ENCODE peak calls at places on chromosomes 5 and 9, in seven cellular contexts. B, K, N, E, W, X and Q are unnamed samples.
A peak's percentile ranks its signal among the peaks of the same experiment; 100 is the strongest.

GRCh38 chr9:19629506-19629905 is 159.3 kb downstream of the SLC24A2 start:
- DNase-seq in B (no peak), K (no peak), N (no peak), E (no peak), W (no peak), X (no peak), Q (no peak)

GRCh38 chr9:72129271-72130156 is 19.7 kb upstream of the GDA start:
- DNase-seq in B (peak; percentile 70), K (no peak), N (no peak), E (peak; percentile 19), W (no peak), X (peak; percentile 97), Q (no peak)

GRCh38 chr5:140219068-140219971 is 44.3 kb downstream of the CYSTM1 start:
- DNase-seq in B (peak; percentile 60), K (no peak), N (no peak), E (peak; percentile 57), W (no peak), X (peak; percentile 94), Q (no peak)

GRCh38 chr9:97293827-97294226 is 13.6 kb upstream of the CCDC180 start:
- DNase-seq in B (no peak), K (no peak), N (no peak), E (no peak), W (no peak), X (no peak), Q (no peak)

GRCh38 chr9:121404906-121405305 is 34.9 kb upstream of the STOM start:
- DNase-seq in B (no peak), K (no peak), N (no peak), E (peak; percentile 40), W (no peak), X (no peak), Q (no peak)

GRCh38 chr5:124949862-124950261 is 203.4 kb upstream of the ZNF608 start:
- DNase-seq in B (no peak), K (peak; percentile 42), N (no peak), E (peak; percentile 36), W (no peak), X (no peak), Q (no peak)

GRCh38 chr5:149761461-149761860 is 31.4 kb downstream of the PPARGC1B start:
- DNase-seq in B (no peak), K (no peak), N (no peak), E (no peak), W (peak; percentile 15), X (no peak), Q (no peak)

GRCh38 chr5:176441921-176442323 is 6.3 kb upstream of the FAF2 start:
- DNase-seq in B (no peak), K (no peak), N (no peak), E (peak; percentile 43), W (peak; percentile 73), X (no peak), Q (no peak)

GRCh38 chr9:2337131-2337530 is 284.5 kb upstream of the VLDLR start:
- DNase-seq in B (no peak), K (no peak), N (no peak), E (no peak), W (no peak), X (no peak), Q (no peak)

GRCh38 chr5:143134900-143135299 is 268.6 kb downstream of the NR3C1 start:
- DNase-seq in B (no peak), K (no peak), N (no peak), E (peak; percentile 62), W (no peak), X (no peak), Q (no peak)

GRCh38 chr5:138274189-138274853 is at the start of gene GFRA3:
- DNase-seq in B (no peak), K (no peak), N (no peak), E (no peak), W (peak; percentile 6), X (no peak), Q (no peak)

GRCh38 chr5:157057459-157058370 is 1.2 kb downstream of the HAVCR1 start:
- DNase-seq in B (no peak), K (no peak), N (no peak), E (no peak), W (peak; percentile 15), X (no peak), Q (no peak)

GRCh38 chr5:133807348-133807747 is 161.1 kb downstream of the C5orf15 start:
- DNase-seq in B (no peak), K (no peak), N (no peak), E (no peak), W (no peak), X (no peak), Q (no peak)

GRCh38 chr9:80885894-80886293 is 803.5 kb downstream of the TLE1 start:
- DNase-seq in B (no peak), K (no peak), N (no peak), E (no peak), W (no peak), X (no peak), Q (no peak)

GRCh38 chr9:116697887-116698286 is 10.8 kb downstream of the TRIM32 start:
- DNase-seq in B (no peak), K (no peak), N (no peak), E (no peak), W (no peak), X (no peak), Q (no peak)

GRCh38 chr9:72459308-72459707 is 62.1 kb upstream of the TMC1 start:
- DNase-seq in B (no peak), K (no peak), N (no peak), E (no peak), W (no peak), X (no peak), Q (no peak)

GRCh38 chr9:33107762-33108161 is 31.3 kb upstream of the SMU1 start:
- DNase-seq in B (no peak), K (no peak), N (no peak), E (no peak), W (no peak), X (no peak), Q (no peak)

GRCh38 chr5:170420809-170421412 is 31.7 kb upstream of the KCNMB1 start:
- DNase-seq in B (peak; percentile 73), K (peak; percentile 73), N (peak; percentile 47), E (peak; percentile 34), W (peak; percentile 73), X (peak; percentile 55), Q (no peak)

GRCh38 chr9:136200424-136200823 is 4.5 kb downstream of the LHX3 start:
- DNase-seq in B (no peak), K (no peak), N (no peak), E (no peak), W (no peak), X (no peak), Q (no peak)

GRCh38 chr5:111308951-111309350 is 84.8 kb downstream of the CAMK4 start:
- DNase-seq in B (no peak), K (no peak), N (no peak), E (peak; percentile 15), W (no peak), X (no peak), Q (no peak)

GRCh38 chr5:112918679-112919078 is 3.3 kb downstream of the REEP5 start:
- DNase-seq in B (no peak), K (no peak), N (no peak), E (no peak), W (peak; percentile 27), X (no peak), Q (no peak)

GRCh38 chr9:37836386-37836785 is 35.8 kb downstream of the DCAF10 start:
- DNase-seq in B (no peak), K (no peak), N (no peak), E (no peak), W (no peak), X (no peak), Q (no peak)

GRCh38 chr5:155010881-155011280 is 2.7 kb upstream of the KIF4B start:
- DNase-seq in B (no peak), K (no peak), N (no peak), E (no peak), W (no peak), X (no peak), Q (no peak)

GRCh38 chr9:109968702-109969450 is 188.9 kb downstream of the PALM2AKAP2 start:
- DNase-seq in B (no peak), K (peak; percentile 20), N (no peak), E (peak; percentile 8), W (peak; percentile 33), X (no peak), Q (no peak)
- H3K4me1 ChIP-seq in B (peaks cover 32% of the 10 kb centered on the region), K (no peaks in the 10 kb centered on the region), N (peaks cover 13% of the 10 kb centered on the region), E (peaks cover 3% of the 10 kb centered on the region), W (peaks cover 2% of the 10 kb centered on the region), X (no peaks in the 10 kb centered on the region), Q (no peaks in the 10 kb centered on the region)

GRCh38 chr5:159058928-159059636 is 40.6 kb downstream of the EBF1 start:
- DNase-seq in B (no peak), K (no peak), N (no peak), E (no peak), W (no peak), X (no peak), Q (no peak)
- H3K4me1 ChIP-seq in B (no peaks in the 10 kb centered on the region), K (peaks cover 10% of the 10 kb centered on the region), N (no peaks in the 10 kb centered on the region), E (no peaks in the 10 kb centered on the region), W (peaks cover 3% of the 10 kb centered on the region), X (no peaks in the 10 kb centered on the region), Q (no peaks in the 10 kb centered on the region)

GRCh38 chr5:141948812-141949211 is 9.2 kb downstream of the PCDH12 start:
- DNase-seq in B (no peak), K (no peak), N (no peak), E (no peak), W (no peak), X (no peak), Q (no peak)
- H3K4me1 ChIP-seq in B (no peaks in the 10 kb centered on the region), K (no peaks in the 10 kb centered on the region), N (no peaks in the 10 kb centered on the region), E (peaks cover 11% of the 10 kb centered on the region), W (peaks cover 5% of the 10 kb centered on the region), X (no peaks in the 10 kb centered on the region), Q (peaks cover 4% of the 10 kb centered on the region)

DNA sequence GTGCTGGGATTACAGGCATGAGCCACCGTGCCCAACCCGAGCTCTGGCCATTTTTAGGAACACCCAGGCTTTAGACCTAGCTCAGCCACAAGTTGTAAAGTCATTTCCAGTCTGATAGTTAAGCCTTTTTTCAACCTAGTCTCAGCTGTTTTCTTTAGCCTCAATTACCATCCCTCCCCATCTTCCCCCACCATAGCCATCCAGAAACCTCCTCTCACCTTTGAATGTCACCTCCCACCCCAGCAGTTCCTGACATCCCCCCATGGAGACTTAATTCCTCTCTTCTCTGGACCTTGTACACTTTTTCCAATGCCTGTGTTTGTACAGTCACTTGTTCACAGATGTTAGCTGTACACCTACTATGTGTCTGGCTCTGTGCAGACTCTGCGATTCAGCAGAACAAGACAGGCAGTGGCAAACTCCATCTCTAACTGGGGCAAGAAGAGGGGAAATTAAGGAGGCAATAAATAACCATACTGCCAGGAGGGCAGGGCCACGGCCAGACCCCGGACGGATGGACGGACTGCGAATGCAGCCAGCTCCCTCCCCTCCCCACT is 29.9 kb upstream of the CRB2 start:
- DNase-seq in B (no peak), K (no peak), N (no peak), E (no peak), W (no peak), X (no peak), Q (no peak)
- H3K4me1 ChIP-seq in B (peaks cover 8% of the 10 kb centered on the region), K (no peaks in the 10 kb centered on the region), N (peaks cover 20% of the 10 kb centered on the region), E (peaks cover 13% of the 10 kb centered on the region), W (peaks cover 5% of the 10 kb centered on the region), X (no peaks in the 10 kb centered on the region), Q (peaks cover 2% of the 10 kb centered on the region)